ENCODE peak calls at places on chromosome 18, in five cellular contexts. Z is skeletal muscle cell; K is stimulated activated CD8-positive, alpha-beta memory T cell treated with anti-CD3 and anti-CD28 coated beads, Interleukin-4, amount 100 ng/mL, for 1 hour; J is caudate nucleus; Y is H4. F is an unnamed sample.

GRCh38 chr18:10745232-10745631 is 219.4 kb downstream of the NAPG start:
- DNase-seq in Z (no peak), K (no peak), Y (no peak), J (no peak), F (no peak)

GRCh38 chr18:22964116-22964515 is 31.0 kb downstream of the RBBP8 start:
- DNase-seq in J (no peak), K (no peak), Y (no peak), Z (no peak), F (no peak)

GRCh38 chr18:32380559-32380958 is 90.1 kb downstream of the GAREM1 start:
- DNase-seq in Y (no peak), Z (no peak), K (no peak), J (no peak), F (no peak)

GRCh38 chr18:23862071-23862470 is 152.5 kb upstream of the TTC39C start:
- DNase-seq in Z (peak; percentile 64), Y (peak; percentile 86), K (no peak), J (no peak), F (no peak)

GRCh38 chr18:39647627-39648502 is 2082.3 kb upstream of the CELF4 start:
- DNase-seq in J (no peak), Y (peak; percentile 66), Z (peak; percentile 92), K (no peak), F (no peak)

GRCh38 chr18:46338761-46339160 is 234.6 kb downstream of the HAUS1 start:
- DNase-seq in J (no peak), K (no peak), Z (no peak), Y (no peak), F (no peak)

GRCh38 chr18:77108001-77108692 is 24.4 kb downstream of the MBP start:
- DNase-seq in K (no peak), J (no peak), Y (peak; percentile 85), Z (peak; percentile 67), F (peak; percentile 31)

GRCh38 chr18:46481048-46481846 is 175.8 kb downstream of the LOXHD1 start:
- DNase-seq in K (no peak), Z (peak; percentile 17), Y (peak; percentile 39), J (no peak), F (no peak)

GRCh38 chr18:36199691-36200295 is 12.5 kb downstream of the MOCOS start:
- DNase-seq in Z (no peak), J (no peak), Y (no peak), K (no peak), F (no peak)

GRCh38 chr18:62863629-62864028 is 148.3 kb downstream of the PHLPP1 start:
- DNase-seq in K (no peak), Z (no peak), J (no peak), Y (peak; percentile 34), F (no peak)

GRCh38 chr18:50847192-50847591 is 27.4 kb upstream of the MRO start:
- DNase-seq in Z (no peak), K (no peak), J (no peak), Y (no peak), F (no peak)

GRCh38 chr18:76212958-76213357 is 282.1 kb downstream of the ZNF516 start:
- DNase-seq in K (no peak), Z (no peak), J (no peak), Y (no peak), F (no peak)

GRCh38 chr18:71027531-71027930 is 738.7 kb downstream of the SOCS6 start:
- DNase-seq in K (no peak), Z (no peak), J (no peak), Y (no peak), F (no peak)

GRCh38 chr18:48914581-48915251 is 36.0 kb downstream of the SMAD7 start:
- DNase-seq in Z (no peak), K (no peak), Y (no peak), J (no peak), F (no peak)

GRCh38 chr18:62621546-62621945 is 93.8 kb upstream of the PHLPP1 start:
- DNase-seq in K (no peak), Y (no peak), J (no peak), Z (no peak), F (no peak)

GRCh38 chr18:72208920-72209676 is 335.0 kb downstream of the CBLN2 start:
- DNase-seq in J (no peak), Z (no peak), Y (no peak), K (no peak), F (no peak)

GRCh38 chr18:74389161-74389927 is 67.8 kb downstream of the DIPK1C start:
- DNase-seq in K (no peak), Y (no peak), J (no peak), Z (no peak), F (no peak)

GRCh38 chr18:55402731-55403405 is 185.1 kb downstream of the TCF4 start:
- DNase-seq in J (no peak), K (no peak), Z (no peak), Y (no peak), F (no peak)

GRCh38 chr18:27605107-27605834 is 420.2 kb upstream of the CHST9 start:
- DNase-seq in J (peak; percentile 37), Y (peak; percentile 83), K (no peak), Z (peak; percentile 36), F (peak; percentile 10)

GRCh38 chr18:39455300-39455699 is 1889.7 kb upstream of the CELF4 start:
- DNase-seq in K (no peak), Z (peak; percentile 78), Y (peak; percentile 57), J (no peak), F (peak; percentile 17)

GRCh38 chr18:68817584-68817983 is 19.7 kb downstream of the CCDC102B start:
- DNase-seq in K (no peak), Z (no peak), J (no peak), Y (no peak), F (no peak)

GRCh38 chr18:2087877-2088673 is 483.2 kb downstream of the METTL4 start:
- DNase-seq in Z (peak; percentile 46), J (no peak), K (no peak), Y (no peak), F (no peak)

GRCh38 chr18:56248613-56249235 is 389.7 kb downstream of the TXNL1 start:
- DNase-seq in K (no peak), Z (no peak), Y (no peak), J (no peak), F (no peak)

GRCh38 chr18:62105373-62105772 is 81.5 kb downstream of the PIGN start:
- DNase-seq in J (no peak), Y (no peak), Z (no peak), K (no peak), F (no peak)

GRCh38 chr18:41647914-41648313 is 307.1 kb upstream of the PIK3C3 start:
- DNase-seq in Y (no peak), J (no peak), K (no peak), Z (no peak), F (no peak)

GRCh38 chr18:62751341-62751821 is 36.0 kb downstream of the PHLPP1 start:
- DNase-seq in Y (peak; percentile 16), J (peak; percentile 60), Z (no peak), K (no peak), F (peak; percentile 51)

GRCh38 chr18:10120622-10121021 is 206.8 kb downstream of the VAPA start:
- DNase-seq in Y (no peak), Z (no peak), J (no peak), K (no peak), F (no peak)

GRCh38 chr18:55544028-55544427 is 44.0 kb downstream of the TCF4 start:
- DNase-seq in Y (no peak), Z (no peak), K (no peak), J (no peak), F (no peak)

GRCh38 chr18:68121308-68121707 is 593.6 kb downstream of the TMX3 start:
- DNase-seq in J (no peak), Z (no peak), Y (no peak), K (no peak), F (no peak)

GRCh38 chr18:21444465-21445023 is 156.0 kb downstream of the ESCO1 start:
- DNase-seq in J (no peak), Z (peak; percentile 15), K (no peak), Y (peak; percentile 59), F (no peak)

GRCh38 chr18:11981633-11982366 is 493 bp downstream of the IMPA2 start:
- DNase-seq in J (no peak), K (no peak), Y (no peak), Z (no peak), F (no peak)

GRCh38 chr18:25805323-25805722 is 285.1 kb downstream of the SS18 start:
- DNase-seq in J (no peak), Z (peak; percentile 96), K (no peak), Y (peak; percentile 66), F (no peak)

GRCh38 chr18:62258606-62259005 is 66.5 kb upstream of the TNFRSF11A start:
- DNase-seq in Z (no peak), K (no peak), J (no peak), Y (no peak), F (no peak)

GRCh38 chr18:26549486-26550435 is 1.4 kb upstream of the KCTD1 start:
- DNase-seq in Z (no peak), Y (peak; percentile 22), J (peak; percentile 57), K (no peak), F (peak; percentile 39)

GRCh38 chr18:70558371-70558770 is 269.5 kb downstream of the SOCS6 start:
- DNase-seq in K (no peak), Y (no peak), J (no peak), Z (no peak), F (no peak)

GRCh38 chr18:50190236-50190635 is 4.7 kb downstream of the MYO5B start:
- DNase-seq in K (no peak), Z (no peak), J (no peak), Y (no peak), F (no peak)

F was measured in anterior cingulate cortex.